ENCODE peak calls at places on chromosomes 4 and X, in nine cellular contexts. Y is HTR-8/SVneo; V is HEK293T; G is progenitor cell of endocrine pancreas; T is neuronal stem cell; S is hepatocyte; C is fibroblast of mammary gland; F is AG20443; W is activated naive CD4-positive, alpha-beta T cell. N is an unnamed sample.

GRCh38 chrX:51420610-51421009 is 75.8 kb downstream of the NUDT11 start:
- DNase-seq in Y (peak; percentile 2), V (peak; percentile 49), G (no peak), T (peak; percentile 29), S (peak; percentile 71), C (peak; percentile 56), F (peak; percentile 30), W (peak; percentile 1), N (no peak)

GRCh38 chr4:169070895-169071218 is 60.8 kb upstream of the CBR4 start:
- DNase-seq in Y (no peak), V (no peak), G (no peak), T (no peak), S (peak; percentile 75), C (peak; percentile 9), F (no peak), W (no peak), N (no peak)

GRCh38 chr4:122665148-122665547 is 44.3 kb upstream of the IL21 start:
- DNase-seq in Y (peak; percentile 19), V (no peak), G (no peak), T (no peak), S (no peak), C (no peak), F (peak; percentile 21), W (no peak), N (no peak)

GRCh38 chr4:187103351-187103750 is 379.7 kb upstream of the FAT1 start:
- DNase-seq in Y (no peak), V (no peak), G (no peak), T (no peak), S (no peak), C (no peak), F (no peak), W (no peak), N (no peak)

GRCh38 chrX:37684426-37684825 is 1.2 kb upstream of the XK start:
- DNase-seq in Y (no peak), V (no peak), G (no peak), T (no peak), S (no peak), C (no peak), F (no peak), W (no peak), N (no peak)

GRCh38 chr4:67638157-67638556 is 62.8 kb downstream of the UBA6 start:
- DNase-seq in Y (no peak), V (no peak), G (no peak), T (no peak), S (no peak), C (no peak), F (no peak), W (no peak), N (no peak)

GRCh38 chr4:8112672-8113071 is 45.9 kb downstream of the ABLIM2 start:
- DNase-seq in Y (no peak), V (no peak), G (no peak), T (no peak), S (no peak), C (no peak), F (no peak), W (no peak), N (no peak)

GRCh38 chrX:29318051-29318450 is 730.8 kb downstream of the IL1RAPL1 start:
- DNase-seq in Y (peak; percentile 6), V (no peak), G (no peak), T (no peak), S (no peak), C (peak; percentile 70), F (no peak), W (no peak), N (no peak)

GRCh38 chrX:153179131-153179530 is at the start of gene MAGEA1:
- DNase-seq in Y (no peak), V (no peak), G (no peak), T (no peak), S (no peak), C (no peak), F (no peak), W (no peak), N (no peak)

GRCh38 chr4:140790765-140791164 is 34.6 kb upstream of the TBC1D9 start:
- DNase-seq in Y (no peak), V (no peak), G (no peak), T (no peak), S (no peak), C (peak; percentile 6), F (no peak), W (no peak), N (peak; percentile 49)

GRCh38 chr4:181147421-181147951 is 1095.7 kb upstream of the TENM3 start:
- DNase-seq in Y (no peak), V (no peak), G (no peak), T (no peak), S (no peak), C (no peak), F (no peak), W (no peak), N (no peak)

GRCh38 chr4:2408976-2409375 is 9.5 kb downstream of the ZFYVE28 start:
- DNase-seq in Y (no peak), V (no peak), G (no peak), T (no peak), S (no peak), C (no peak), F (no peak), W (no peak), N (no peak)

GRCh38 chrX:101550362-101550761 is at the start of gene ARMCX1:
- DNase-seq in Y (peak; percentile 29), V (no peak), G (no peak), T (peak; percentile 36), S (peak; percentile 81), C (peak; percentile 84), F (peak; percentile 83), W (no peak), N (peak; percentile 71)

GRCh38 chr4:48954314-48954713 is 31.8 kb upstream of the CWH43 start:
- DNase-seq in Y (no peak), V (no peak), G (no peak), T (no peak), S (no peak), C (no peak), F (no peak), W (no peak), N (no peak)

GRCh38 chrX:130741584-130741983 is 161.4 kb downstream of the ENOX2 start:
- DNase-seq in Y (no peak), V (no peak), G (no peak), T (no peak), S (no peak), C (no peak), F (no peak), W (no peak), N (no peak)

GRCh38 chrX:7083468-7084396 is 63.8 kb upstream of the STS start:
- DNase-seq in Y (peak; percentile 67), V (no peak), G (no peak), T (no peak), S (no peak), C (peak; percentile 98), F (peak; percentile 65), W (no peak), N (no peak)

GRCh38 chr4:54741161-54741560 is 83.4 kb downstream of the KIT start:
- DNase-seq in Y (no peak), V (no peak), G (no peak), T (peak; percentile 12), S (no peak), C (no peak), F (no peak), W (no peak), N (no peak)

GRCh38 chr4:155573126-155573525 is 93.5 kb upstream of the GUCY1A1 start:
- DNase-seq in Y (no peak), V (no peak), G (no peak), T (no peak), S (no peak), C (no peak), F (no peak), W (no peak), N (no peak)

GRCh38 chrX:130728208-130728607 is 174.8 kb downstream of the ENOX2 start:
- DNase-seq in Y (no peak), V (no peak), G (no peak), T (no peak), S (no peak), C (peak; percentile 53), F (peak; percentile 29), W (no peak), N (no peak)

GRCh38 chr4:85515701-85516100 is 40.8 kb downstream of the ARHGAP24 start:
- DNase-seq in Y (no peak), V (no peak), G (no peak), T (no peak), S (no peak), C (no peak), F (no peak), W (no peak), N (no peak)

GRCh38 chr4:52059372-52059771 is 8.3 kb downstream of the SPATA18 start:
- DNase-seq in Y (no peak), V (no peak), G (no peak), T (no peak), S (no peak), C (peak; percentile 82), F (peak; percentile 21), W (no peak), N (no peak)

GRCh38 chrX:103531002-103531401 is 11.7 kb upstream of the RAB40A start:
- DNase-seq in Y (no peak), V (no peak), G (no peak), T (no peak), S (no peak), C (peak; percentile 95), F (peak; percentile 48), W (no peak), N (no peak)

GRCh38 chrX:105038672-105039328 is 181.7 kb downstream of the TEX13A start:
- DNase-seq in Y (no peak), V (no peak), G (no peak), T (no peak), S (no peak), C (no peak), F (no peak), W (no peak), N (no peak)

GRCh38 chr4:69875986-69876542 is 16.1 kb upstream of the SULT1E1 start:
- DNase-seq in Y (no peak), V (no peak), G (no peak), T (no peak), S (peak; percentile 21), C (no peak), F (no peak), W (no peak), N (no peak)

GRCh38 chr4:81424336-81424735 is 47.4 kb downstream of the RASGEF1B start:
- DNase-seq in Y (no peak), V (no peak), G (no peak), T (no peak), S (no peak), C (no peak), F (no peak), W (no peak), N (no peak)

GRCh38 chr4:175998782-175999181 is 66.9 kb upstream of the WDR17 start:
- DNase-seq in Y (no peak), V (peak; percentile 10), G (no peak), T (peak; percentile 35), S (no peak), C (no peak), F (no peak), W (no peak), N (no peak)

N was measured in lower leg skin.